ENCODE peak calls at places on chromosomes 12 and 14, in ten cellular contexts. L, W, D, P, N, O, H, A, K and T are unnamed samples.
A peak's percentile ranks its signal among the peaks of the same experiment; 100 is the strongest.

GRCh38 chr12:78388461-78388860 is 476.1 kb upstream of the SYT1 start:
- DNase-seq in L (no peak), W (no peak), D (no peak), P (no peak), N (no peak), O (no peak), H (no peak), A (no peak), K (no peak), T (no peak)

GRCh38 chr12:127025545-127025944 is 1241.4 kb upstream of the TMEM132C start:
- DNase-seq in L (no peak), W (no peak), D (no peak), P (peak; percentile 9), N (no peak), O (no peak), H (no peak), A (no peak), K (no peak), T (no peak)

GRCh38 chr12:8692573-8692972 is 5.2 kb upstream of the RIMKLB start:
- DNase-seq in L (no peak), W (no peak), D (peak; percentile 71), P (no peak), N (no peak), O (no peak), H (peak; percentile 81), A (no peak), K (peak; percentile 45), T (no peak)

GRCh38 chr12:50764116-50764860 is 387 bp downstream of the ATF1 start:
- DNase-seq in L (no peak), W (no peak), D (peak; percentile 23), P (peak; percentile 63), N (peak; percentile 82), O (peak; percentile 78), H (peak; percentile 72), A (no peak), K (no peak), T (peak; percentile 42)

GRCh38 chr12:52837341-52837741 is 3.2 kb upstream of the KRT79 start:
- DNase-seq in L (no peak), W (no peak), D (peak; percentile 91), P (peak; percentile 50), N (no peak), O (no peak), H (no peak), A (no peak), K (no peak), T (peak; percentile 92)

GRCh38 chr12:14578646-14579045 is 11.0 kb upstream of the PLBD1 start:
- DNase-seq in L (no peak), W (no peak), D (no peak), P (no peak), N (no peak), O (no peak), H (no peak), A (no peak), K (no peak), T (no peak)

GRCh38 chr12:13433768-13434167 is 237.2 kb downstream of the EMP1 start:
- DNase-seq in L (no peak), W (no peak), D (no peak), P (no peak), N (no peak), O (no peak), H (no peak), A (no peak), K (no peak), T (no peak)

GRCh38 chr14:54600685-54601084 is 33.8 kb downstream of the SAMD4A start:
- DNase-seq in L (no peak), W (no peak), D (peak; percentile 94), P (no peak), N (no peak), O (no peak), H (no peak), A (no peak), K (no peak), T (no peak)

DNA sequence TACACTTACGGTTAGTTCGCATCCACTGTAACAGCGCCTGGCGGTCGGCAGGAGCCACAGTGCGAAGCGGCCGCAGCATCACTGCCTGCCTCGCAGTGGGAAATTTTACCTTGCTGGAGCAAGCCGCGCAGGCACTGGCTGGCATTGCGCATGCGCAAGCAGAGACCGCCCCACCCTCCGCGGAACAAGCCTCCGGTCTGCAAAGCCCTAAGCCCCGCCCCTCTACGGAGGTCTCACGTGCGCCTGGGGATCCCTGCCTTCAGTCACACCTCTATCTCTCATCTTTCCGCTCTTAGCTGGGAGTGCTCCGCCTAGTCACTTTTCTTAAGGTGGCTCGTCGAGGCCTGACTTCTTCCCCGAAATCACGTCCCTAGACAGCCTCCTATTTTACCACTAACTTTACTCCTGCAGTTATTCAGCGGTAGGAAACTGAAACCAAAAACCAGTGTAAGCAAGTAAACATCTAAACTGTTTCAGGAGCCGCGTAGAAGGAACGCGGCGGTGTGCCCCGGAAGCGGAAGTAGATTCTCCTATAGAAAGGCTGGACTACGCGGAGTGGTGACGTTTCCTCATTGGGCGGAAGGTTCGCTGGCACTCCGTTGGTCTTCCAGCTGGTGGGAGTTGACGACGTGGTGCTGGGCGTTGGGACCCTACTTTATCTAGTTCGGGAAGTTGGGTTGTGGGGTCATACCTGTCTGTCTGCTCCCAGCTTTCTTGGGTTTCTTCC is at the start of gene SRP54:
- DNase-seq in L (peak; percentile 95), W (peak; percentile 99), D (peak; percentile 98), P (peak; percentile 99), N (peak; percentile 67), O (peak; percentile 99), H (peak; percentile 100), A (peak; percentile 100), K (peak; percentile 100), T (peak; percentile 86)
- TF ChIP-seq POLR2A in L (peak; percentile 72), W (peak; percentile 86), D (peak; percentile 90), P (peak; percentile 98), N (peak; percentile 91), O (peak; percentile 99), H (peak; percentile 96), A (peak; percentile 99), K (peak; percentile 95), T (peak; percentile 90)

DNA sequence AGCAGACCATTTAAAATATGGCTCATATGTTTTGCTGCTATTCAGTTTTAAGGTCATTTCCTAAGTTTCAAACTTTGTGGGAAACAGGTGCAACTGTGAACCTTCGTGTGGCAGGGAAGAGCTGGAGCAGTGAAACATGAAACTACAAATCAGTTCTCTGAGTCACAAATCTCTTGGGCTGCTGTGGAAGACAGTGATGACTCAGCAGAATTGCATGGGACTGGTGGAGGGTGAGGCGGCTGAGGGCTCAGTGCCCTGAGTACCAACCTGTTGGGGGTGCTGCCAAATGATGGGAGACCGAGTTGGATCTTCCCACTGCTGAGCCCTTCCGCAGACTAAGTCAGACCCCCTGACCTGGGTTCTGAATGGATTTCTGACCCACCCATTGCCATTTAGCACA is 8.4 kb upstream of the CALM1 start:
- DNase-seq in L (no peak), W (peak; percentile 63), D (peak; percentile 90), P (peak; percentile 79), N (no peak), O (peak; percentile 54), H (peak; percentile 60), A (no peak), K (peak; percentile 52), T (peak; percentile 78)
- TF ChIP-seq POLR2A in L (no peak), W (no peak), D (no peak), P (no peak), N (no peak), O (no peak), H (no peak), A (no peak), K (no peak), T (no peak)

GRCh38 chr14:61705017-61705416 is 9.7 kb downstream of the HIF1A start:
- DNase-seq in L (no peak), W (no peak), D (peak; percentile 44), P (no peak), N (no peak), O (no peak), H (no peak), A (no peak), K (no peak), T (no peak)

GRCh38 chr14:61703342-61704129 is 8.2 kb downstream of the HIF1A start:
- DNase-seq in L (no peak), W (no peak), D (no peak), P (no peak), N (no peak), O (no peak), H (no peak), A (no peak), K (no peak), T (no peak)

GRCh38 chr14:61704554-61704953 is 9.2 kb downstream of the HIF1A start:
- DNase-seq in L (no peak), W (no peak), D (no peak), P (no peak), N (no peak), O (no peak), H (no peak), A (no peak), K (no peak), T (no peak)

GRCh38 chr14:61701946-61702345 is 6.6 kb downstream of the HIF1A start:
- DNase-seq in L (no peak), W (no peak), D (no peak), P (no peak), N (no peak), O (no peak), H (no peak), A (no peak), K (no peak), T (no peak)

DNA sequence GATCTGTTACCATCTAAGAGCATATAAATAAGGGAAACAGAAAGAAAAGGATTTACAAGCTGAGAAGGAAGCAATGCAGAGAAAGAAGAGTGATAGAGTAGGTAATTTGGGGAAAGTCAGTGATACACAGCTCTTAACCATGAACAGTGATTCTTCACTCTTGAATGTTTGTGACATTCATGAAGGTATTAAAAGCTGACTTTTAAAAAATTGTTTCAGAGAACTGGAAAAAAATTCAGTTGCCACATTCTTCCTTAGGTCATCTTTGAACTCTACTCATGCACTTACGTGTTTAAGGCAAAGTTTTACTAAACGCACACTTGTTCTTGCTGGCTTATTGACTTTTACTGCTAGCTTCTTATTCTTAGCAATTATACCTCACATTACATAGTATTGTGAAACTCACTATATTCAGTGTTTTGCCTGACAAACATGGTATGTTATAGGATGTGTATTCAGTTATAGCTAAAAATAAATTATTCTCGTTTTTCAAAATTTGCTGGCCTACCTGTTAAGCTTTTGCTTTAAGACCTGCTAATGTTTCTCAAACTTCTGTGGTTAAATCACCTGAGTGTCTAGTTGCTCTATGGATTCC is 10.9 kb downstream of the HIF1A start:
- DNase-seq in L (no peak), W (no peak), D (no peak), P (no peak), N (no peak), O (no peak), H (no peak), A (no peak), K (no peak), T (no peak)
- TF ChIP-seq POLR2A in L (no peak), W (no peak), D (no peak), P (no peak), N (no peak), O (no peak), H (no peak), A (no peak), K (no peak), T (no peak)

DNA sequence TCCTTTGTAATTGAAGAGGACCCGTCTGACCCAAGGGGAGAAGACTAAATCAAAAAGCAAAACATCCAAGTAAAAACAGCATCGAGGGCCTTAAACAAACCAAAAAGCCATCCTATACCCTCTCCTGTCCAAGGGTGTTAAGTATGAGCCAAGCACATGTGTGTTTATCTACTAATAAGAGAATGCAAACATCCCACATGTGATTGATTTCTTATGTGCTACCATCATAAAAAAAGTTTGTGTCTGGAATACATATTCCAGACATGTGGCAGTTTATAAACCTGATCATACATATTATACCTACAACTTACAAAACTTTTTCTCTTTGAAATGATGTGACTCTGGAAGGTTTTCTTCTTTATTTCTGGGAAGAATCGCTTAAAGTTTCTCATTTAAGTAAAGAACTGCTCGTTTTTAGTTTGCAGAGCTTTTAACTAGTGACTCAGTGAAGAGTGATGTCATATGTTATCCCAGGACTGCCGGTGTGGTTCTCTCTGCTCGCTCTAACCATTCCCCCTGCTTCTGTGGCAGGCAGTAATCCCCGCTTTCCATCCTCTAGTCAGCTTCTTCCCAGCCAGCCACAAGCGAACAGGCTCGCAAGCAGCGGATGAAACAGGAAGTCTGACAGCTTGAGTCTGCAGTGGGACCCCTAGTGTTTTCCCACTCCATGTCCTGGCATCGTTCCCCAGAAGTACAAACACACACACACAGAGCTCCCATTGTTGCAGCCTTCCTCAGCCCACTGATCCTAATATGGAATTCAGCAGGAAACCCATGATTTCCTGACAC is 431 bp upstream of the RHOJ start:
- DNase-seq in L (peak; percentile 67), W (peak; percentile 62), D (peak; percentile 99), P (peak; percentile 37), N (no peak), O (no peak), H (peak; percentile 41), A (peak; percentile 90), K (peak; percentile 57), T (peak; percentile 26)
- TF ChIP-seq POLR2A in L (no peak), W (peak; percentile 53), D (peak; percentile 68), P (no peak), N (no peak), O (no peak), H (no peak), A (no peak), K (peak; percentile 24), T (no peak)